ENCODE peak calls at places on chromosomes 2 and 18, in nine cellular contexts. T, Q, R, I, S, C, K, G and Y are unnamed samples.

GRCh38 chr2:202494300-202494699 is 118.2 kb downstream of the BMPR2 start:
- DNase-seq in T (no peak), Q (peak), R (no peak), I (no peak), S (no peak), C (no peak), K (no peak), G (no peak), Y (no peak)

GRCh38 chr2:20589975-20590703 is 60.8 kb downstream of the HS1BP3 start:
- DNase-seq in T (no peak), Q (no peak), R (no peak), I (no peak), S (no peak), C (no peak), K (no peak), G (no peak), Y (peak)

GRCh38 chr2:241096979-241097378 is 5.1 kb downstream of the MTERF4 start:
- DNase-seq in T (no peak), Q (no peak), R (no peak), I (no peak), S (no peak), C (no peak), K (no peak), G (no peak), Y (no peak)

GRCh38 chr2:218895758-218896500 is 15.3 kb downstream of the WNT10A start:
- DNase-seq in T (no peak), Q (no peak), R (peak), I (no peak), S (no peak), C (peak), K (no peak), G (no peak), Y (peak)

GRCh38 chr2:234881413-234882241 is 70.2 kb upstream of the SH3BP4 start:
- DNase-seq in T (peak), Q (peak), R (peak), I (no peak), S (no peak), C (peak), K (no peak), G (peak), Y (peak)

GRCh38 chr2:228838819-228839218 is 432.3 kb downstream of the PID1 start:
- DNase-seq in T (no peak), Q (no peak), R (no peak), I (no peak), S (no peak), C (no peak), K (no peak), G (no peak), Y (no peak)

GRCh38 chr2:24919977-24920812 is at the start of gene ADCY3:
- DNase-seq in T (no peak), Q (peak), R (no peak), I (peak), S (peak), C (peak), K (peak), G (peak), Y (no peak)

GRCh38 chr2:16034151-16034974 is 94.0 kb downstream of the MYCN start:
- DNase-seq in T (no peak), Q (no peak), R (no peak), I (no peak), S (no peak), C (no peak), K (no peak), G (no peak), Y (no peak)

GRCh38 chr2:162053808-162054155 is 20.2 kb downstream of the DPP4 start:
- DNase-seq in T (no peak), Q (no peak), R (no peak), I (no peak), S (no peak), C (no peak), K (no peak), G (no peak), Y (no peak)

GRCh38 chr2:152585830-152586484 is 131.3 kb downstream of the PRPF40A start:
- DNase-seq in T (no peak), Q (peak), R (no peak), I (no peak), S (no peak), C (peak), K (no peak), G (no peak), Y (peak)

GRCh38 chr2:104944495-104944894 is 90.6 kb downstream of the POU3F3 start:
- DNase-seq in T (no peak), Q (no peak), R (peak), I (no peak), S (no peak), C (peak), K (no peak), G (peak), Y (no peak)

GRCh38 chr2:28163627-28164279 is 228.9 kb upstream of the FOSL2 start:
- DNase-seq in T (no peak), Q (no peak), R (no peak), I (no peak), S (no peak), C (no peak), K (no peak), G (no peak), Y (no peak)

GRCh38 chr18:42765225-42765624 is 350.3 kb downstream of the RIT2 start:
- DNase-seq in T (no peak), Q (no peak), R (no peak), I (no peak), S (no peak), C (no peak), K (no peak), G (no peak), Y (no peak)

GRCh38 chr2:233929352-233929843 is 12.2 kb downstream of the TRPM8 start:
- DNase-seq in T (no peak), Q (peak), R (no peak), I (no peak), S (no peak), C (no peak), K (no peak), G (peak), Y (peak)

GRCh38 chr2:195710407-195710806 is 53.4 kb downstream of the SLC39A10 start:
- DNase-seq in T (no peak), Q (peak), R (no peak), I (no peak), S (no peak), C (no peak), K (no peak), G (no peak), Y (no peak)

GRCh38 chr2:29073913-29074312 is 410 bp downstream of the PCARE start:
- DNase-seq in T (no peak), Q (no peak), R (no peak), I (no peak), S (no peak), C (no peak), K (no peak), G (no peak), Y (no peak)

GRCh38 chr2:216536725-216537124 is 38.1 kb downstream of the RPL37A start:
- DNase-seq in T (no peak), Q (peak), R (no peak), I (no peak), S (no peak), C (no peak), K (no peak), G (no peak), Y (no peak)

GRCh38 chr2:187319441-187320108 is 128.5 kb downstream of the CALCRL start:
- DNase-seq in T (no peak), Q (peak), R (peak), I (no peak), S (no peak), C (no peak), K (no peak), G (no peak), Y (no peak)

GRCh38 chr18:34801769-34802168 is 91.7 kb downstream of the DTNA start:
- DNase-seq in T (no peak), Q (peak), R (no peak), I (no peak), S (no peak), C (no peak), K (no peak), G (no peak), Y (no peak)

GRCh38 chr18:68215931-68216330 is 499.0 kb downstream of the TMX3 start:
- DNase-seq in T (no peak), Q (peak), R (no peak), I (no peak), S (no peak), C (no peak), K (no peak), G (no peak), Y (no peak)

GRCh38 chr18:49849331-49850217 is 36.2 kb upstream of the ACAA2 start:
- DNase-seq in T (no peak), Q (peak), R (no peak), I (no peak), S (no peak), C (peak), K (no peak), G (no peak), Y (peak)

GRCh38 chr18:23802817-23803216 is 113.6 kb downstream of the LAMA3 start:
- DNase-seq in T (no peak), Q (no peak), R (no peak), I (no peak), S (no peak), C (no peak), K (no peak), G (no peak), Y (no peak)

GRCh38 chr2:172094319-172095145 is 8.2 kb downstream of the DLX2 start:
- DNase-seq in T (no peak), Q (no peak), R (peak), I (no peak), S (no peak), C (peak), K (no peak), G (peak), Y (peak)

GRCh38 chr2:204363513-204363912 is 181.8 kb upstream of the PARD3B start:
- DNase-seq in T (no peak), Q (no peak), R (peak), I (no peak), S (no peak), C (no peak), K (no peak), G (no peak), Y (no peak)

GRCh38 chr2:166516712-166517303 is 22.8 kb upstream of the SCN7A start:
- DNase-seq in T (no peak), Q (peak), R (peak), I (no peak), S (no peak), C (peak), K (no peak), G (peak), Y (no peak)

GRCh38 chr2:30448308-30448707 is 1.3 kb downstream of the LCLAT1 start:
- DNase-seq in T (no peak), Q (no peak), R (no peak), I (no peak), S (no peak), C (no peak), K (no peak), G (no peak), Y (no peak)

GRCh38 chr2:85712849-85713612 is 18.9 kb downstream of the GNLY start:
- DNase-seq in T (no peak), Q (peak), R (no peak), I (no peak), S (no peak), C (no peak), K (no peak), G (no peak), Y (no peak)

GRCh38 chr2:144426355-144426754 is 93.6 kb downstream of the ZEB2 start:
- DNase-seq in T (no peak), Q (no peak), R (no peak), I (no peak), S (no peak), C (no peak), K (no peak), G (no peak), Y (no peak)

GRCh38 chr2:222656544-222657446 is 903 bp upstream of the FARSB start:
- DNase-seq in T (no peak), Q (peak), R (peak), I (no peak), S (no peak), C (peak), K (no peak), G (peak), Y (no peak)

GRCh38 chr18:39030124-39030655 is 1464.6 kb upstream of the CELF4 start:
- DNase-seq in T (no peak), Q (no peak), R (no peak), I (no peak), S (no peak), C (no peak), K (no peak), G (no peak), Y (no peak)

GRCh38 chr2:20241973-20242726 is 17.2 kb upstream of the SDC1 start:
- DNase-seq in T (no peak), Q (no peak), R (no peak), I (no peak), S (no peak), C (no peak), K (no peak), G (no peak), Y (no peak)